ENCODE peak calls at places on chromosomes 2 and 18, in eight cellular contexts. M is astrocyte; S is cardiac muscle cell; W is A549; G is CD8-positive, alpha-beta T cell; B is endothelial cell of umbilical vein; N is pancreas; F is lung. D is an unnamed sample.
A peak's percentile ranks its signal among the peaks of the same experiment; 100 is the strongest.

GRCh38 chr2:215435261-215435808 is 533 bp downstream of the FN1 start:
- DNase-seq in M (no peak), S (no peak), W (peak; percentile 24), G (no peak), B (peak; percentile 45), N (peak; percentile 29), F (peak; percentile 32), D (no peak)

GRCh38 chr2:134771313-134771801 is 52.6 kb upstream of the TMEM163 start:
- DNase-seq in M (no peak), S (no peak), W (no peak), G (no peak), B (no peak), N (no peak), F (no peak), D (no peak)

GRCh38 chr18:79440728-79441127 is 45.0 kb downstream of the NFATC1 start:
- DNase-seq in M (no peak), S (no peak), W (no peak), G (no peak), B (no peak), N (no peak), F (no peak), D (no peak)

GRCh38 chr2:177484396-177484795 is 91.8 kb downstream of the AGPS start:
- DNase-seq in M (no peak), S (no peak), W (no peak), G (no peak), B (no peak), N (no peak), F (no peak), D (no peak)

GRCh38 chr2:167289651-167290410 is 401.6 kb downstream of the XIRP2 start:
- DNase-seq in M (peak; percentile 5), S (no peak), W (no peak), G (no peak), B (no peak), N (no peak), F (no peak), D (no peak)

GRCh38 chr2:106163948-106164580 is 30.0 kb downstream of the UXS1 start:
- DNase-seq in M (no peak), S (peak; percentile 62), W (no peak), G (no peak), B (no peak), N (no peak), F (no peak), D (no peak)

GRCh38 chr18:10247402-10248117 is 206.9 kb upstream of the APCDD1 start:
- DNase-seq in M (no peak), S (peak; percentile 65), W (no peak), G (no peak), B (no peak), N (no peak), F (no peak), D (no peak)

GRCh38 chr18:10055125-10055750 is 141.4 kb downstream of the VAPA start:
- DNase-seq in M (no peak), S (no peak), W (no peak), G (no peak), B (peak; percentile 78), N (no peak), F (no peak), D (no peak)

GRCh38 chr2:99722726-99723125 is 232.9 kb upstream of the REV1 start:
- DNase-seq in M (peak; percentile 27), S (no peak), W (no peak), G (no peak), B (no peak), N (no peak), F (no peak), D (no peak)

GRCh38 chr2:233413529-233414272 is 59.4 kb downstream of the DGKD start:
- DNase-seq in M (peak; percentile 67), S (peak; percentile 66), W (peak; percentile 96), G (peak; percentile 21), B (peak; percentile 80), N (peak; percentile 57), F (peak; percentile 78), D (peak; percentile 72)

GRCh38 chr2:128276878-128277675 is 41.6 kb downstream of the HS6ST1 start:
- DNase-seq in M (peak; percentile 70), S (no peak), W (no peak), G (no peak), B (no peak), N (no peak), F (no peak), D (no peak)

GRCh38 chr2:8389373-8390108 is 292.3 kb upstream of the ID2 start:
- DNase-seq in M (peak; percentile 29), S (peak; percentile 43), W (no peak), G (no peak), B (no peak), N (no peak), F (no peak), D (no peak)

GRCh38 chr18:41906528-41907256 is 48.3 kb upstream of the PIK3C3 start:
- DNase-seq in M (peak; percentile 68), S (peak; percentile 78), W (peak; percentile 18), G (no peak), B (peak; percentile 47), N (no peak), F (no peak), D (peak; percentile 24)

GRCh38 chr2:72142743-72143440 is 4.8 kb downstream of the CYP26B1 start:
- DNase-seq in M (no peak), S (peak; percentile 80), W (no peak), G (no peak), B (peak; percentile 28), N (no peak), F (no peak), D (peak; percentile 21)

GRCh38 chr18:50870138-50870845 is 8.6 kb upstream of the ME2 start:
- DNase-seq in M (peak; percentile 74), S (peak; percentile 36), W (peak; percentile 81), G (no peak), B (peak; percentile 20), N (no peak), F (peak; percentile 68), D (no peak)

GRCh38 chr18:55275042-55275897 is 312.7 kb downstream of the TCF4 start:
- DNase-seq in M (peak; percentile 86), S (peak; percentile 79), W (peak; percentile 23), G (no peak), B (peak; percentile 28), N (no peak), F (no peak), D (no peak)

GRCh38 chr2:72128843-72129227 is 18.8 kb downstream of the CYP26B1 start:
- DNase-seq in M (no peak), S (no peak), W (no peak), G (no peak), B (no peak), N (no peak), F (no peak), D (no peak)

DNA sequence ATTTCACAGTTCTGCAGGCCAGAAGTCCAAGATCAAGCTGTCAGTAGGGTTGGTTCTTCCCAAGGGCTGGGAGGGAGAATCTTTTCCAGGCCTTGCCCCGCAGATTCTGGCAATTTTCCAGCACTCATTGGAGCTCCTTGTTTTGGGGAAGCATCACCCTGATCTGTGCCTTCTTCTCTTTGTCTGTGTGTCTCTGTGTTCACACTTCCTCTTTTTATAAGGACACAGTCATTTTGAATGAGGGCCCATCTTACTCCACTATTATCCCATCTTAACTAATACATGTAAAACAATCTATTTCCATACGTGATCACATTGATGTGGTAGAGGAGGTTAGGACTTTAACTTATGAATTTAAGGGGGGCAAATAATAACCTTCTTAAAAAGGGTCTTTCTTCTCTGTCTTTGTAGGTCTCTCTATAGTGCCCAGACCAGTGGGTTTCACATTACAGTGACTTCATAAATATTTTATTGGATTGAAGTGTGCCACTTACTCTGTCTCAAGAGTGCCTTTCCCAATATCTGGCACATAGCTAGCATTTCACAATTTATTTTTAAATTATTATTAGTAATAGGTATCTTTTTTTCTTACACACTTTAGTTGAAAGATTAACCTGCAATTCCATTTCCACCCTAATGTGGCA is 68.9 kb upstream of the CBLN2 start:
- DNase-seq in M (no peak), S (no peak), W (no peak), G (no peak), B (no peak), N (no peak), F (no peak), D (no peak)
- H3K9me3 ChIP-seq in M (no peaks in the 10 kb centered on the region), S (no peaks in the 10 kb centered on the region), W (no peaks in the 10 kb centered on the region), G (no peaks in the 10 kb centered on the region), B (no peaks in the 10 kb centered on the region), N (no peaks in the 10 kb centered on the region), F (no peaks in the 10 kb centered on the region), D (no peaks in the 10 kb centered on the region)

DNA sequence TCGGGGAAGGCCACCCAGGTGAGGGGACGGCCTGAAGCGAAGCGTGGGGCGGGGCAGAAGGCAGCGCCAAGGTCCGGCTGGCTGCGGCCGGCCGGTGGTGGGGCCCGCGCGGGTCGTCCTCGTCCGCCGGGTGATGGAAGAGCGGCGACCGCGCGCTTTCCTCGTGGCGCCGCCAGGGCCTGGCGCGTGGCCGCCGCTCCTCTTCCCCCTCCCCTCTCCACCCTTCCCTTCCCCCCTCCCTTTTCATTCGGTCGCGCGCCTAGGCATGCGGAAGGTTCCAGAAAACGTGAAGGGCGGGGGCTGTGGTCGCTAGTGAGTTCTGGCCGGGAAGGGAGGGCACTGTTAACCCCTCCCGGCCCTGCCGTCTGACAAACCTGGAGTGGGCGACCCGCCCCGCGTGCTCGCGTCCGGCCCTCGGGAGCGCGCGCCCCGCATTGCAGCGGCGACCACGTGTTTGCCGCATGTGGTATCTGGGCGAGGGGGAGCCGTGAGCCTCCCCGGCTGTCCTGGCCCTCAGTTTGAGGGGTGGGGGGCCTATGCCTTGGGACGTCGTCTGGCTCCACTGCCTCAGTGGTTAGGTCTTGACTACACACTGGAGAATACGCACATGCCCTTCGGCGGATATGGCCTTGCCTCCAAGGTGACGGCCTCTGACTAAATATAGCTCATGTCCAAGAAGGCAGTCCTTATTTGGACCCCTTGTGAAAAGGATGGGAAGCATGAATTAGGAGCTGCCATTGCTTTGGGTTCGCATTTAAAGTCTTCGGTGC is 578 bp downstream of the MAT2A start:
- DNase-seq in M (peak; percentile 43), S (peak; percentile 76), W (peak; percentile 83), G (peak; percentile 37), B (peak; percentile 61), N (peak; percentile 78), F (peak; percentile 80), D (peak; percentile 63)
- H3K4me1 ChIP-seq in M (peaks cover 32% of the 10 kb centered on the region), S (peaks cover 29% of the 10 kb centered on the region), W (peaks cover 54% of the 10 kb centered on the region), G (peaks cover 28% of the 10 kb centered on the region), B (peaks cover 42% of the 10 kb centered on the region), N (peaks cover 48% of the 10 kb centered on the region), F (peaks cover 6% of the 10 kb centered on the region), D (peaks cover 25% of the 10 kb centered on the region)

GRCh38 chr2:226184540-226184939 is 615.1 kb downstream of the IRS1 start:
- DNase-seq in M (no peak), S (no peak), W (no peak), G (no peak), B (no peak), N (no peak), F (no peak), D (no peak)
- H3K4me3 ChIP-seq in M (peak overlapping the region; percentile 36), S (no peak overlapping the region), W (no peak overlapping the region), G (no peak overlapping the region), B (no peak overlapping the region), N (no peak overlapping the region), F (no peak overlapping the region), D (no peak overlapping the region)

GRCh38 chr2:15967415-15968279 is 27.3 kb downstream of the MYCN start:
- DNase-seq in M (no peak), S (no peak), W (no peak), G (no peak), B (no peak), N (no peak), F (no peak), D (no peak)
- H3K9me3 ChIP-seq in M (no peaks in the 10 kb centered on the region), S (no peaks in the 10 kb centered on the region), W (no peaks in the 10 kb centered on the region), G (no peaks in the 10 kb centered on the region), B (no peaks in the 10 kb centered on the region), N (no peaks in the 10 kb centered on the region), F (no peaks in the 10 kb centered on the region), D (no peaks in the 10 kb centered on the region)

D was measured in CD8-positive, alpha-beta memory T cell.